ENCODE peak calls at places on chromosomes 13 and 19, in six cellular contexts. One of them, this sample, is unnamed.
A peak's percentile ranks its signal among the peaks of the same experiment; 100 is the strongest.

GRCh38 chr19:40596608-40597328 is 4.4 kb upstream of the LTBP4 start:
- DNase-seq in dorsolateral prefrontal cortex: no peak
- DNase-seq in endodermal cell: peak; percentile 89
- DNase-seq in ascending aorta: no peak
- DNase-seq in thoracic aorta: no peak
- DNase-seq in nephron progenitor cell: peak; percentile 75
- DNase-seq in this sample: no peak

GRCh38 chr13:44382635-44383145 is 9.1 kb downstream of the SERP2 start:
- DNase-seq in endodermal cell: peak; percentile 62
- DNase-seq in nephron progenitor cell: no peak
- DNase-seq in ascending aorta: no peak
- DNase-seq in thoracic aorta: no peak
- DNase-seq in dorsolateral prefrontal cortex: no peak
- DNase-seq in this sample: no peak

GRCh38 chr13:38687246-38688229 is 661 bp downstream of the FREM2 start:
- DNase-seq in thoracic aorta: no peak
- DNase-seq in nephron progenitor cell: peak; percentile 69
- DNase-seq in endodermal cell: no peak
- DNase-seq in dorsolateral prefrontal cortex: no peak
- DNase-seq in ascending aorta: no peak
- DNase-seq in this sample: peak; percentile 10

GRCh38 chr19:4624733-4625362 is 14.5 kb upstream of the TNFAIP8L1 start:
- DNase-seq in thoracic aorta: no peak
- DNase-seq in dorsolateral prefrontal cortex: peak; percentile 43
- DNase-seq in ascending aorta: no peak
- DNase-seq in nephron progenitor cell: peak; percentile 30
- DNase-seq in endodermal cell: peak; percentile 88
- DNase-seq in this sample: no peak

GRCh38 chr13:109249780-109250528 is 536.4 kb downstream of the IRS2 start:
- DNase-seq in dorsolateral prefrontal cortex: no peak
- DNase-seq in endodermal cell: no peak
- DNase-seq in nephron progenitor cell: no peak
- DNase-seq in thoracic aorta: no peak
- DNase-seq in ascending aorta: no peak
- DNase-seq in this sample: no peak

GRCh38 chr19:45340899-45341453 is 426 bp downstream of the KLC3 start:
- DNase-seq in thoracic aorta: no peak
- DNase-seq in dorsolateral prefrontal cortex: no peak
- DNase-seq in nephron progenitor cell: no peak
- DNase-seq in ascending aorta: no peak
- DNase-seq in endodermal cell: peak; percentile 81
- DNase-seq in this sample: no peak

GRCh38 chr19:31211088-31211487 is 138.1 kb downstream of the TSHZ3 start:
- DNase-seq in ascending aorta: no peak
- DNase-seq in endodermal cell: no peak
- DNase-seq in dorsolateral prefrontal cortex: no peak
- DNase-seq in nephron progenitor cell: no peak
- DNase-seq in thoracic aorta: no peak
- DNase-seq in this sample: no peak

GRCh38 chr13:21986602-21987001 is 315.7 kb downstream of the FGF9 start:
- DNase-seq in dorsolateral prefrontal cortex: no peak
- DNase-seq in thoracic aorta: no peak
- DNase-seq in nephron progenitor cell: no peak
- DNase-seq in ascending aorta: no peak
- DNase-seq in endodermal cell: no peak
- DNase-seq in this sample: no peak

GRCh38 chr13:77544365-77544764 is 8.9 kb downstream of the SCEL start:
- DNase-seq in dorsolateral prefrontal cortex: no peak
- DNase-seq in nephron progenitor cell: no peak
- DNase-seq in thoracic aorta: no peak
- DNase-seq in ascending aorta: no peak
- DNase-seq in endodermal cell: no peak
- DNase-seq in this sample: no peak

GRCh38 chr19:50607874-50608785 is 31.6 kb downstream of the SYT3 start:
- DNase-seq in dorsolateral prefrontal cortex: peak; percentile 99
- DNase-seq in thoracic aorta: no peak
- DNase-seq in endodermal cell: peak; percentile 99
- DNase-seq in nephron progenitor cell: peak; percentile 95
- DNase-seq in ascending aorta: peak; percentile 10
- DNase-seq in this sample: peak; percentile 95

GRCh38 chr19:34082289-34083077 is 89.8 kb upstream of the LSM14A start:
- DNase-seq in nephron progenitor cell: peak; percentile 18
- DNase-seq in endodermal cell: peak; percentile 78
- DNase-seq in dorsolateral prefrontal cortex: no peak
- DNase-seq in thoracic aorta: no peak
- DNase-seq in ascending aorta: no peak
- DNase-seq in this sample: no peak

GRCh38 chr13:28705734-28706133 is 13.0 kb downstream of the SLC46A3 start:
- DNase-seq in dorsolateral prefrontal cortex: no peak
- DNase-seq in ascending aorta: no peak
- DNase-seq in nephron progenitor cell: no peak
- DNase-seq in endodermal cell: no peak
- DNase-seq in thoracic aorta: no peak
- DNase-seq in this sample: no peak

GRCh38 chr13:110797230-110797877 is 83.9 kb downstream of the ING1 start:
- DNase-seq in ascending aorta: no peak
- DNase-seq in thoracic aorta: no peak
- DNase-seq in dorsolateral prefrontal cortex: no peak
- DNase-seq in nephron progenitor cell: no peak
- DNase-seq in endodermal cell: peak; percentile 78
- DNase-seq in this sample: no peak

DNA sequence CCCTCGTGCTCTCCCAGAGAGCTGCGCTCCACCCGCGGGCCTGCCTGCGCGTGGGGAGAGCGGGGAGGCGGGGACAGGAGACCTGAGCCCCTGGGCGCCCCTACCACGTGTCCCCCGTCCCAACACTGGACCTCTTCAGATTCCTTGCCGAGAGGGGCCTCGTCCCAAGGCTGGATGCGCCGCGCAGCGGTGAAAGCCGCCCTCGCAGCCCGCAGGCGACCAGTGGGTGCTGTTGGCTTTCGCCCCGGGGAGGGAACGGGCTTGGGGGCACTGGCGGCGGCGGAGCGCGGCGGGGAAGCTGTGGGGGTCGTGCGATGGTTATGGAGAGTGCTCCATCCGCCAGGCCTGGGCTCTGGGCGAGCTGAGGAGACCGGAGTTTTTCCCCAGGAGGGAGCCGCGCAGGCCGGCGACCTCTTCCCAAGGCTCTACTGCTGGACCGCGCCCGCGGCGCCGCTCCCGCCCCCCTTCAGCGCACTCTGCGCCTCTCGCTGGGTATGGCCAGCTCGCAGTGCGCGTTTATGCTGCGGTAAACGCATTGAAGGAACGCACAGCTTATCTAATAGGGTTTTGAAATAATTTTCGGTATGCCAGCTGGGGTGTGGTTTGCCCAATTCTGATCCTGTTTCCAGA is 17.2 kb upstream of the RNF17 start:
- DNase-seq in endodermal cell: peak; percentile 89
- DNase-seq in dorsolateral prefrontal cortex: no peak
- DNase-seq in ascending aorta: no peak
- DNase-seq in nephron progenitor cell: peak; percentile 70
- DNase-seq in thoracic aorta: no peak
- DNase-seq in this sample: no peak
- TF ChIP-seq CTCF in endodermal cell: peak; percentile 75
- TF ChIP-seq CTCF in dorsolateral prefrontal cortex: no peak
- TF ChIP-seq CTCF in ascending aorta: no peak
- TF ChIP-seq CTCF in nephron progenitor cell: peak; percentile 38
- TF ChIP-seq CTCF in thoracic aorta: no peak
- TF ChIP-seq CTCF in this sample: no peak

DNA sequence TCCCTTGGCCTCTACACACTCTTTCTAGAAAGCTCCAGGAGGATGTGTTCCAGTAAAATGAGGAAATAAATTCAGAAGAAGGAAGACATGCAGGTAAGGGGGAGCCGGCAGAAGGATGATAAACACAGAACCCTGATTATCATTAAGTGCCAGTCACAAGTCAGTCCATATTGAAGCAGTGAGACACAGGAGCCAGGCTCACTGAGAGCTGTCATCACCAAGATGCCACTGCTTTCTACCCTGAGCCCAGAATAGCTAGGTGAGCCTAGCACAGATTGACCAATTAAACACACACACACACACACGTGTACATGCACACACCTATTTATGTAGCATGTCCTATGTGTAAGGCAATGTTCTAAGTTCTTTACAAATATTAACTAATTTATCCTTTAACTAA is 211.4 kb upstream of the IPO5 start:
- DNase-seq in dorsolateral prefrontal cortex: no peak
- DNase-seq in nephron progenitor cell: no peak
- DNase-seq in ascending aorta: no peak
- DNase-seq in thoracic aorta: no peak
- DNase-seq in endodermal cell: no peak
- DNase-seq in this sample: no peak
- TF ChIP-seq CTCF in dorsolateral prefrontal cortex: no peak
- TF ChIP-seq CTCF in nephron progenitor cell: no peak
- TF ChIP-seq CTCF in ascending aorta: no peak
- TF ChIP-seq CTCF in thoracic aorta: no peak
- TF ChIP-seq CTCF in endodermal cell: no peak
- TF ChIP-seq CTCF in this sample: no peak

DNA sequence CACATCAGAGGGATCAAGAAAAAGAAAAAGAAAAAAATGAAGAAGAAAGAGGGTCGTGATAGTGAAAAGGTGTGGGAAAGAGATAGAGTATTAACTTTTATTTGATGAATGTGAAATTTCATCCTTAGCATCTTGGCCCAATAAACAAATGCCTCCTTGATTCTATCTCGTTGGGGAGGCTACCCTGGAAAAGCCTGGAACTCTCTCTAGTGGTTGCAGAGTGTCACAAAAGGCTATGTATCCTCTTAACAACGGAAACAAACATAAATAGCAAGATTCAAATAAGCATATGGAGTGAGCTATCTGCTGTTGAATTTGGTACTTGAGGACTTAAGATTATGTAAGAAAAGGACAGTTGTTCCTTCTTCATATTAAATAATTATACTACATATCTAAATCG is 557.4 kb downstream of the DCT start:
- DNase-seq in ascending aorta: no peak
- DNase-seq in thoracic aorta: no peak
- DNase-seq in nephron progenitor cell: no peak
- DNase-seq in dorsolateral prefrontal cortex: no peak
- DNase-seq in endodermal cell: no peak
- DNase-seq in this sample: no peak
- TF ChIP-seq CTCF in ascending aorta: no peak
- TF ChIP-seq CTCF in thoracic aorta: no peak
- TF ChIP-seq CTCF in nephron progenitor cell: no peak
- TF ChIP-seq CTCF in dorsolateral prefrontal cortex: no peak
- TF ChIP-seq CTCF in endodermal cell: no peak
- TF ChIP-seq CTCF in this sample: no peak

GRCh38 chr19:10870501-10870954 is 825 bp upstream of the CARM1 start:
- DNase-seq in endodermal cell: no peak
- DNase-seq in dorsolateral prefrontal cortex: no peak
- DNase-seq in thoracic aorta: no peak
- DNase-seq in nephron progenitor cell: no peak
- DNase-seq in ascending aorta: no peak
- DNase-seq in this sample: no peak

GRCh38 chr19:10874019-10874418 is 2.7 kb downstream of the CARM1 start:
- DNase-seq in nephron progenitor cell: no peak
- DNase-seq in dorsolateral prefrontal cortex: no peak
- DNase-seq in thoracic aorta: no peak
- DNase-seq in ascending aorta: no peak
- DNase-seq in endodermal cell: no peak
- DNase-seq in this sample: no peak

GRCh38 chr19:10871711-10872550 is 578 bp downstream of the CARM1 start:
- DNase-seq in endodermal cell: peak; percentile 71
- DNase-seq in ascending aorta: no peak
- DNase-seq in thoracic aorta: no peak
- DNase-seq in dorsolateral prefrontal cortex: no peak
- DNase-seq in nephron progenitor cell: peak; percentile 64
- DNase-seq in this sample: peak; percentile 31

GRCh38 chr19:10870955-10871603 is at the start of gene CARM1:
- DNase-seq in nephron progenitor cell: peak; percentile 99
- DNase-seq in endodermal cell: peak; percentile 100
- DNase-seq in dorsolateral prefrontal cortex: peak; percentile 98
- DNase-seq in ascending aorta: peak; percentile 98
- DNase-seq in thoracic aorta: peak; percentile 98
- DNase-seq in this sample: peak; percentile 99

DNA sequence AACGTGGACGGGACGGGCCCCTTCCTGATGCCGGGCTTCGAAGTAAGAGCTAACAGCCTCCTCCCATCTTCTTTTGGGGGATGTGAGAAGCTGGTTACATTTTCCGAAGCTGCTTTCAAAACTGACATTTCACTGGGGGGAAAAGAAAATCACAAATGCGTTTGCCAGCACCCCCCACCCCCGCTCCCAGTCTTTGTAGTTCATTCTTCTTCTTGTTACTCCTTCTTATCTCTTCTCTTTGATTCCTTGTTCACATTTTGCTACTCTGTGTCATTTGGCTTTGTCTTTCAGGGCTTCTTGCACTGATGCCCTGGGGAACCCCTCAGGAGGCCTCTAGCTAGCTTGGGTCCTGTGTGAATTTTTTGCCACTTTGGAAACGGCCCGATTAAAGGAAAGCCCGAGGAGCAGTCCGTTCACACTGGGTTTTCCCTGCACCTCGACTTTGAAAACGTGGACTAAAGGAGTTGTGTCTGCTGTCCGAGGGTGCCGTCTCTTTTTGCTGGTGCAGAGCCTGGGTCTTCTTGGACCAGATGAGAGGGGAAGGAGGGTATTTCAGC is 1.3 kb downstream of the CARM1 start:
- DNase-seq in thoracic aorta: no peak
- DNase-seq in dorsolateral prefrontal cortex: no peak
- DNase-seq in nephron progenitor cell: no peak
- DNase-seq in endodermal cell: peak; percentile 46
- DNase-seq in ascending aorta: no peak
- DNase-seq in this sample: no peak
- TF ChIP-seq CTCF in thoracic aorta: no peak
- TF ChIP-seq CTCF in dorsolateral prefrontal cortex: no peak
- TF ChIP-seq CTCF in nephron progenitor cell: no peak
- TF ChIP-seq CTCF in endodermal cell: no peak
- TF ChIP-seq CTCF in ascending aorta: no peak
- TF ChIP-seq CTCF in this sample: no peak

DNA sequence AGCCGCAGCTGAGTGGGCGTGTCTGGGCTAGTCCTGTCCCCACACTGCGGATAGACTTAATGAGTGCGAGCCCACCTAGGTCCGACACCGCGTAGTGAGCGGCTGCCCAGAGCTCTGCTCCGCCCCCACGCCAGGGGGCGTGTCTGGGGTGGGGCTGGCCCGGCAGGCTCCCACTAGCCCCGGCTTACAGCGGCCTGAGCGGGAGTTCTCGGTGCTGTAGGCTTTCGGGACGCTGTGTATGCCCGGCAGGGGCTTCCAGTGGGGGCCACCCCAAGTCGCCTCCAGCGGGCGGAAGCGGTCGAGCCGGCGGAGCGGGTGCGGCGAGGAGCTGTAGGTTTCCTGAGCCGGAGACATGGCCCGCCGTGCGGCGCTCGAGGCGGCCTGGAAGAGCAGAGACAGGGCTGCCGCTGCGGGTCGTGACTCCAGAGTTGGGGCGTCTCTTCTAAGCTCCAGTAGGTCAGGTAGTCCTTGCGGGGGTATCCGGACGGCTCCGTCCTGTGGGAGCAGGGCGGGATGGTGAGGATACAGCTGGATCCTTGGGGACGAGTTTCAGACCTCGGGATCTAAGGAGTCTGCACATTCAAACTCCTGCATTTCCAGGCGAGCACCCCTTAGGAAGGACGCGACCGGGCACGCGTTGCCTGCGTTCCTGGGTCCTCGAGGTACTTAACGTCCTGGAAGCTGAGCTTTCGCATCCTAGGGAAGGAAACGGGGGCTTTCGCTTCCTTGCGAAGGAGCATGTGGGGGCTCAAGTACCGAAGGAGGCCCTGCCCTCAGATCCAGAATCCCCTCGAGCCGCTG is 1.2 kb downstream of the CGB7 start:
- DNase-seq in nephron progenitor cell: peak; percentile 83
- DNase-seq in ascending aorta: no peak
- DNase-seq in dorsolateral prefrontal cortex: no peak
- DNase-seq in thoracic aorta: no peak
- DNase-seq in endodermal cell: peak; percentile 89
- DNase-seq in this sample: peak; percentile 98
- TF ChIP-seq CTCF in nephron progenitor cell: peak; percentile 17
- TF ChIP-seq CTCF in ascending aorta: peak; percentile 47
- TF ChIP-seq CTCF in dorsolateral prefrontal cortex: peak; percentile 51
- TF ChIP-seq CTCF in thoracic aorta: peak; percentile 28
- TF ChIP-seq CTCF in endodermal cell: peak; percentile 50
- TF ChIP-seq CTCF in this sample: peak; percentile 13